ENCODE peak calls at places on chromosome 7, in five cellular contexts. T is astrocyte; J is BE2C; W is CD8-positive, alpha-beta T cell; L is heart right ventricle. R is an unnamed sample.

GRCh38 chr7:36484265-36484664 is 94.6 kb downstream of the ANLN start:
- DNase-seq in L (no peak), J (no peak), W (no peak), T (no peak), R (no peak)

GRCh38 chr7:144691240-144691639 is 144.6 kb downstream of the TPK1 start:
- DNase-seq in L (no peak), T (no peak), W (no peak), J (no peak), R (no peak)

GRCh38 chr7:5525271-5526189 is 101.9 kb upstream of the TNRC18 start:
- DNase-seq in T (no peak), J (no peak), L (no peak), W (peak), R (peak)

GRCh38 chr7:107865956-107866775 is 24.8 kb upstream of the DLD start:
- DNase-seq in J (no peak), W (no peak), T (no peak), L (no peak), R (no peak)

GRCh38 chr7:127859330-127859729 is 171.9 kb downstream of the LRRC4 start:
- DNase-seq in T (no peak), W (no peak), J (no peak), L (no peak), R (no peak)

GRCh38 chr7:142612264-142612881 is 136.9 kb upstream of the PRSS1 start:
- DNase-seq in W (no peak), L (no peak), J (no peak), T (peak), R (peak)

GRCh38 chr7:28300488-28300887 is 111.8 kb upstream of the CREB5 start:
- DNase-seq in L (no peak), W (no peak), J (no peak), T (no peak), R (no peak)

GRCh38 chr7:51129527-51130472 is 186.8 kb downstream of the COBL start:
- DNase-seq in T (no peak), W (no peak), J (no peak), L (no peak), R (no peak)

GRCh38 chr7:128003787-128004186 is 27.4 kb downstream of the LRRC4 start:
- DNase-seq in L (no peak), T (no peak), J (no peak), W (no peak), R (no peak)

GRCh38 chr7:127390817-127391590 is 1.5 kb downstream of the ZNF800 start:
- DNase-seq in J (no peak), T (no peak), W (no peak), L (no peak), R (no peak)

GRCh38 chr7:39592586-39592985 is 26.4 kb downstream of the YAE1 start:
- DNase-seq in L (no peak), T (peak), W (no peak), J (no peak), R (peak)

GRCh38 chr7:97019710-97020109 is 4.9 kb downstream of the DLX5 start:
- DNase-seq in L (no peak), W (no peak), J (no peak), T (no peak), R (no peak)

GRCh38 chr7:72235351-72235750 is 176.8 kb downstream of the CALN1 start:
- DNase-seq in T (no peak), J (no peak), L (no peak), W (no peak), R (no peak)

GRCh38 chr7:1361756-1362125 is 97.5 kb downstream of the MICALL2 start:
- DNase-seq in J (peak), T (no peak), L (no peak), W (no peak), R (no peak)

GRCh38 chr7:7693881-7694280 is 24.5 kb downstream of the RPA3 start:
- DNase-seq in J (no peak), T (peak), L (no peak), W (no peak), R (peak)

GRCh38 chr7:99693427-99694200 is 13.8 kb upstream of the CYP3A5 start:
- DNase-seq in T (no peak), L (no peak), W (peak), J (peak), R (no peak)

GRCh38 chr7:105806592-105807266 is 69.7 kb downstream of the ATXN7L1 start:
- DNase-seq in L (no peak), T (peak), W (peak), J (no peak), R (peak)

GRCh38 chr7:116142850-116143249 is 67.5 kb upstream of the TES start:
- DNase-seq in L (no peak), J (no peak), T (no peak), W (no peak), R (no peak)

GRCh38 chr7:21099432-21099831 is 312.7 kb upstream of the SP8 start:
- DNase-seq in L (no peak), J (no peak), W (no peak), T (no peak), R (no peak)

GRCh38 chr7:133703547-133703946 is 423.6 kb upstream of the LRGUK start:
- DNase-seq in L (no peak), T (peak), J (peak), W (no peak), R (peak)

GRCh38 chr7:94391716-94392390 is 2.8 kb upstream of the COL1A2 start:
- DNase-seq in W (no peak), J (no peak), L (no peak), T (peak), R (peak)

GRCh38 chr7:66859794-66860645 is 61.0 kb upstream of the TMEM248 start:
- DNase-seq in T (no peak), J (no peak), W (no peak), L (no peak), R (no peak)

GRCh38 chr7:19353158-19353557 is 207.9 kb upstream of the FERD3L start:
- DNase-seq in J (no peak), T (peak), L (no peak), W (no peak), R (peak)

GRCh38 chr7:3370068-3370704 is 69.1 kb downstream of the SDK1 start:
- DNase-seq in L (no peak), W (no peak), T (no peak), J (no peak), R (no peak)

GRCh38 chr7:81457858-81458522 is 311.9 kb downstream of the HGF start:
- DNase-seq in W (no peak), J (no peak), L (no peak), T (peak), R (peak)

GRCh38 chr7:156157409-156158012 is 345.2 kb upstream of the SHH start:
- DNase-seq in L (no peak), J (no peak), T (no peak), W (no peak), R (no peak)

GRCh38 chr7:27154369-27154768 is 2.0 kb upstream of the HOXA3 start:
- DNase-seq in J (no peak), T (no peak), W (peak), L (no peak), R (no peak)

GRCh38 chr7:29636009-29636351 is 72.3 kb downstream of the PRR15 start:
- DNase-seq in L (no peak), W (no peak), T (no peak), J (no peak), R (no peak)
- TF ChIP-seq CTCF in L (peak), W (no peak), T (no peak), J (no peak), R (no peak)

DNA sequence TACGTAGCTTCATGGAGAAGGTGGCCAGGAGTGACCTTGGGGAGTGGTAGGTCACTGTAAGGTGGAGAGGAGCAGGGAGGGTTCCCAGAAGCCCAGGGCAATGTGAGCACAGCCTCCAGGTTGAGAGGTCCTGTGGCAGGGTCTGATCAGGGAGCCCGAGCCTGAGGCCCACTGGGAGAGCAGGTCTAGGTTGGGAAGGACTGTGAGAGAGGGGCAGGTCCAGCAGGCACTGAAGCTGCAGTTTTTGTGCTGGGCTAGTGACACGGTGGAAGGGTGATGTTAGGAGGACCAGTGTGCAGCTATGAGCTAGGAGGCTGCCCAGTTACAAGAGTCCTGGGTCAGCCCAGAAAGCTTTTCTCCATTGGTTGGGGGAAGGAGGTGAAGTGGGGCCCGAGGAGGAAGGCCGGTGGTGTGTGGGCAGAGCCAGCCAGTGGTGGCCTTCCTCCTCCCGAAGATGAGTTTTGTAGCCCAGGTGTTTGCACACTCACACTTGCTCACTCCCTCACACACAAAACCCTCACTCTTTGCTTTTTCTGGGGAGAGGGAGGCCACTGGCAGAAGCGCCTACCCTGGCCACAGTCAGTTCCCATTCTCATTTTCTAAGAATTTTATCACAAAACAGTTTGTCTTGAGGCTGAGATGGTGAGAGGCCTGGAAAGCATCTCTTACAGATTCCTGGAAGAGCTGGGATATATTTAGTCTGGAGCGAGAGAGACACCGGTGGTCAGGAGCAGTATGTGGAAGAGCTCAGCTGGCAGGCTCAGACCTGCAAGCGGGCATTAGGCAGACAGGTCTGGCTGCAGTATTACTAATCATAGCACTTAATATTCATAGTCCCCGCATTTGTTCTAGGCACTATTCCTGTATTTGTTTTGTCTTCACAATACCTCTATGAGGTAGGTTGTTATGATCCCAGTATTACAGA is 57.1 kb downstream of the ZNF467 start:
- DNase-seq in W (no peak), L (no peak), J (no peak), T (peak), R (peak)
- H3K4me3 ChIP-seq in W (no peak), L (peak), J (peak), T (peak), R (peak)

GRCh38 chr7:73701357-73701995 is 18.0 kb downstream of the STX1A start:
- DNase-seq in L (no peak), J (peak), T (peak), W (no peak), R (peak)
- TF ChIP-seq CTCF in L (peak), J (peak), T (peak), W (peak), R (peak)

DNA sequence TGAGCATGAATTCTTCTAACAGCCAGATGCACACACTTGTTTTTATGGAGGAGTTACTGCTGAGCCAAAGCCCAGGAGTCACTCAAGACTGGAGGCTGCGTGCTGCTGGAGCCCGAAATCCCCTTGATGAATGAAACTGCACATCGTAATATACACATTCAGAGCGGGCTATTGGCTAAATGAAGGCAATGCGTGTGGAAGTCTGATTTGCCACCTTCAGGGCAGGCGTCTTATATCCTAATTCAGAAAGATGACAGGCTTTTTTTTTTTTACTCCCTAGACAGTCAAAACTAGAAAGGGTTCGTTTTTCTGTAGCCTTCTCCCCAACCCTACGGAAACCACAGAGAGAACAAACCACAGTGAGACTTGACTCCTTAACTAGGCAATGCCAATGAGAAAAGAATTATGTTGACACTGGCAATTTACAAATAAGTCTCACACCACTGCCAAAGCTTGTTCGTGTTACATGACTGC is 227.2 kb upstream of the KLF14 start:
- DNase-seq in W (no peak), L (no peak), J (no peak), T (peak), R (peak)
- H3K4me3 ChIP-seq in W (peak), L (no peak), J (no peak), T (peak), R (peak)

DNA sequence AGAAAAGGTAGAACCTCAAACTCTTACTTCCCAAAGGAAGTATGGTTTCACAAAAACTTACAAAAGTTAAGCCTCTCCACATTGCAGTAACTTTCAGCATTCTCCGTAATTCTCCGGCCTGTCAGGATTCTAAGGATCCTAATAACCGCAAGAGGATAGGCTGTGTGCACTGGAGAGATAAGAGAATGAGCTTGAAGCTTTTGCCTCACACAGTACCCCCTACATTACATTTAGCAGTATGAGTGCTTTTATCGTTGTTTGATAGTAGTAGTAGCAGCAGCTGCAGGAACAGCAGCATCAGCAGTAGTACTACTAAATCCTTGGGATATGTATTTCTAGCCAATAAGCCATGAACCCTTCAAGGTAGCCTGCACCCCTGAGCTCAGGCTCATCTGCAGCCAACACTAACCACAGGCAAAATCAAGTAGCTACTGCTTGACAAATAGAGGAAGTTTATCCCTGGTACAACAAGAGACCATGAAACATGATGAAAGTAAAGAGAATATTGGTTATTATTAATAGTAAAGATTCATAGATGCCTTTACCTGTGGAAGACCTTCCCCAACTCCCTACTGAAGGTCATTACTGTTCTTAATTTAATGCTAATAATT is 222.6 kb upstream of the CNTNAP2 start:
- DNase-seq in W (no peak), L (no peak), J (no peak), T (no peak), R (no peak)
- TF ChIP-seq CTCF in W (no peak), L (no peak), J (no peak), T (no peak), R (no peak)